ENCODE peak calls at places on chromosomes 3 and 15, in nine cellular contexts. U is tibial nerve, W is astrocyte, H is testis, O is kidney epithelial cell, V is WERI-Rb-1, D is colonic mucosa, K is H7, E is adrenal gland. A is an unnamed sample.

GRCh38 chr3:50165388-50166308 is 10.5 kb downstream of the SEMA3F start:
- DNase-seq in U (no peak), W (peak; percentile 75), H (peak; percentile 60), O (no peak), V (no peak), D (no peak), K (peak; percentile 78), E (no peak), A (peak; percentile 33)

GRCh38 chr3:54954516-54954915 is 26.7 kb upstream of the LRTM1 start:
- DNase-seq in U (no peak), W (peak; percentile 23), H (no peak), O (no peak), V (no peak), D (no peak), K (no peak), E (no peak), A (no peak)

GRCh38 chr3:194986208-194987043 is 284.5 kb downstream of the XXYLT1 start:
- DNase-seq in U (no peak), W (no peak), H (no peak), O (peak; percentile 42), V (no peak), D (no peak), K (peak; percentile 22), E (peak; percentile 36), A (no peak)

GRCh38 chr3:15102256-15102655 is 3.3 kb upstream of the RBSN start:
- DNase-seq in U (peak; percentile 21), W (no peak), H (peak; percentile 55), O (no peak), V (no peak), D (peak; percentile 62), K (no peak), E (peak; percentile 87), A (peak; percentile 96)

GRCh38 chr15:48986240-48986639 is 22.5 kb upstream of the SHC4 start:
- DNase-seq in U (no peak), W (no peak), H (no peak), O (no peak), V (no peak), D (no peak), K (no peak), E (no peak), A (no peak)

GRCh38 chr15:24878153-24878552 is 76.6 kb upstream of the SNRPN start:
- DNase-seq in U (no peak), W (peak; percentile 34), H (peak; percentile 83), O (peak; percentile 1), V (peak; percentile 76), D (no peak), K (no peak), E (peak; percentile 8), A (peak; percentile 14)

GRCh38 chr3:190205739-190206138 is 85.0 kb upstream of the P3H2 start:
- DNase-seq in U (no peak), W (peak; percentile 76), H (no peak), O (no peak), V (no peak), D (no peak), K (no peak), E (no peak), A (no peak)

GRCh38 chr3:13932578-13933295 is 52.9 kb upstream of the WNT7A start:
- DNase-seq in U (no peak), W (no peak), H (peak; percentile 57), O (no peak), V (no peak), D (no peak), K (no peak), E (peak; percentile 4), A (no peak)

GRCh38 chr3:60660026-60660425 is 591.2 kb downstream of the FHIT start:
- DNase-seq in U (no peak), W (no peak), H (no peak), O (no peak), V (no peak), D (no peak), K (no peak), E (no peak), A (no peak)

GRCh38 chr15:49610166-49610918 is 10.3 kb downstream of the FAM227B start:
- DNase-seq in U (no peak), W (no peak), H (no peak), O (no peak), V (no peak), D (no peak), K (no peak), E (no peak), A (no peak)

GRCh38 chr3:24525022-24525421 is 30.4 kb upstream of the THRB start:
- DNase-seq in U (no peak), W (no peak), H (no peak), O (no peak), V (no peak), D (no peak), K (no peak), E (no peak), A (no peak)

GRCh38 chr3:24523988-24524727 is 29.5 kb upstream of the THRB start:
- DNase-seq in U (no peak), W (peak; percentile 8), H (no peak), O (no peak), V (no peak), D (no peak), K (no peak), E (no peak), A (no peak)

GRCh38 chr3:24522155-24522579 is 27.5 kb upstream of the THRB start:
- DNase-seq in U (no peak), W (no peak), H (peak; percentile 20), O (no peak), V (peak; percentile 63), D (no peak), K (peak; percentile 45), E (no peak), A (no peak)

GRCh38 chr3:24521306-24522154 is 26.9 kb upstream of the THRB start:
- DNase-seq in U (peak; percentile 14), W (peak; percentile 23), H (peak; percentile 52), O (no peak), V (peak; percentile 58), D (peak; percentile 68), K (peak; percentile 71), E (peak; percentile 76), A (peak; percentile 69)

DNA sequence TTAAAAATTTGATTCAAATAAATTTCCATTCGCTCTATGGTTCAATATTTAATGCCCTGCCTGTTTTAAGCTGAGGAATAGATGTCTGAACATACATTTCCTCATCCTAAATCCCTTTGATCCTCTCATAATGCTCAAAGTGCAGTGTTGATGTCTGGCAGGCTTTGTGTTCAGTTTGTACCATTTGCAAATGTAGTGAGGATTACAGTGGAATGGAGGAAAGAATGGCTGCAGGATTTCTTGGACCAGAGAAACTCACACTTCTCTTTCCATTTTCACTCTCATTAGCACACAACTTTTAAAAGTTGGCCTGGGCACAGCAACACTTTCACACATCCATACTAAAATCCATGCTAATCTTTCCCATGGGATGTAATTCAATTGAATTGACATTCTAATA is 28.5 kb upstream of the THRB start:
- DNase-seq in U (no peak), W (no peak), H (no peak), O (no peak), V (peak; percentile 17), D (no peak), K (no peak), E (no peak), A (no peak)
- H3K27me3 ChIP-seq in U (peaks cover 27% of the 10 kb centered on the region), W (peaks cover 23% of the 10 kb centered on the region), H (no peaks in the 10 kb centered on the region), O (no peaks in the 10 kb centered on the region), V (no peaks in the 10 kb centered on the region), D (peaks cover 8% of the 10 kb centered on the region), K (peaks cover 52% of the 10 kb centered on the region), E (no peaks in the 10 kb centered on the region), A (no peaks in the 10 kb centered on the region)

GRCh38 chr15:71275098-71275497 is 159.8 kb downstream of the THSD4 start:
- DNase-seq in U (no peak), W (peak; percentile 80), H (no peak), O (no peak), V (no peak), D (no peak), K (no peak), E (no peak), A (no peak)

GRCh38 chr15:71271327-71271726 is 156.1 kb downstream of the THSD4 start:
- DNase-seq in U (no peak), W (no peak), H (no peak), O (no peak), V (no peak), D (no peak), K (no peak), E (no peak), A (no peak)

GRCh38 chr15:71274448-71274798 is 159.2 kb downstream of the THSD4 start:
- DNase-seq in U (no peak), W (no peak), H (no peak), O (no peak), V (no peak), D (no peak), K (no peak), E (no peak), A (no peak)

GRCh38 chr15:71273731-71274447 is 158.6 kb downstream of the THSD4 start:
- DNase-seq in U (no peak), W (no peak), H (no peak), O (no peak), V (no peak), D (no peak), K (no peak), E (no peak), A (no peak)

DNA sequence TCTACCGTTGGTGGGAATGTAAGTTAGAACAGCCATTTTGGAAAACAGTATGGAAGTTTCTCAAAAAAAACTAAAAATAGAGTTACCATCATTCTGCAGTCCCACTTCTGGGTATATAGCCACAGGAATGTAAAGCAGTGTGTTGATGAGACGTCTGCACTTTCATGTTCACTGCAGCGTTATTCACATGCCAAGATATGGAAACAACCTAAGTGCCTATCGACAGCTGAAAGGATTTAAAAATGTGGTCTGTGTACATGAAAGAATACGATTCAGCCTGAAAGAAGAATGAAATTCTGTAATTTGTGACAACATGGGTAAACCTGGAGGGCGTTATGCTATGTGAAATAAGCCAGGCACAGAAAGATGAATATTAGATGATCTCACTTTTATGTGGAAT is 157.7 kb downstream of the THSD4 start:
- DNase-seq in U (no peak), W (peak; percentile 85), H (no peak), O (no peak), V (no peak), D (no peak), K (no peak), E (no peak), A (no peak)
- H3K4me3 ChIP-seq in U (no peak overlapping the region), W (no peak overlapping the region), H (no peak overlapping the region), O (no peak overlapping the region), V (no peak overlapping the region), D (no peak overlapping the region), K (no peak overlapping the region), E (no peak overlapping the region), A (no peak overlapping the region)

DNA sequence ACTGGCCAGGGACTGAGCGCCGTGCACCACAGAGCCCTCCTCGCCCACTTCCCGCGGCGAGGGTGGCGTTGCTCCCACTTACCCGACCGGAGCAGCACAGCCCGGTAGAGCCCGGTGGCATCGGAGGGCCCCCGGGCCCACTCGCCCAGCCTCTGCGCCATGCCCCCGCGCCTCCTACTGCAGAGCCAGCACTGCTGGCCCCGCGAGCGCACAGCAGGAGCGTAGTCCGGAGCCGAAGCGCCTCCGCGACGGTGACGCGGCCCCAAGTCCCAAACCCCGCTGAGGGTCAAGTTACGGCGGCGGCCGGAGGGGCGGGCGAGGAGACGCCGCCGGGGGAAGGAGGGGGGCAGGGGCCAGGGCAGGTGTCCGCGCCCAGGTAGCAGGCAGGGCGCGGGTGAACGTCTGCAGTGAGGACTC is 9.6 kb upstream of the FAM107A start:
- DNase-seq in U (no peak), W (no peak), H (no peak), O (no peak), V (no peak), D (no peak), K (peak; percentile 92), E (no peak), A (no peak)
- H3K27me3 ChIP-seq in U (peaks cover 24% of the 10 kb centered on the region), W (peaks cover 27% of the 10 kb centered on the region), H (no peaks in the 10 kb centered on the region), O (peaks cover 15% of the 10 kb centered on the region), V (no peaks in the 10 kb centered on the region), D (peaks cover 13% of the 10 kb centered on the region), K (peaks cover 39% of the 10 kb centered on the region), E (peaks cover 14% of the 10 kb centered on the region), A (peaks cover 7% of the 10 kb centered on the region)

GRCh38 chr3:81922404-81922803 is 161.0 kb upstream of the GBE1 start:
- DNase-seq in U (no peak), W (no peak), H (no peak), O (no peak), V (no peak), D (no peak), K (no peak), E (no peak), A (no peak)
- H3K4me3 ChIP-seq in U (no peak overlapping the region), W (no peak overlapping the region), H (no peak overlapping the region), O (no peak overlapping the region), V (no peak overlapping the region), D (no peak overlapping the region), K (no peak overlapping the region), E (no peak overlapping the region), A (no peak overlapping the region)